ENCODE peak calls at places on chromosome 17, in five cellular contexts. C, Q, K, G and I are unnamed samples.

GRCh38 chr17:50634915-50635719 is 436 bp downstream of the ABCC3 start:
- DNase-seq in C (no peak), Q (no peak), K (no peak), G (no peak), I (no peak)

GRCh38 chr17:68035131-68035522 is 408 bp upstream of the KPNA2 start:
- DNase-seq in C (peak), Q (peak), K (no peak), G (no peak), I (peak)

GRCh38 chr17:57782642-57783337 is 37.7 kb upstream of the CCDC182 start:
- DNase-seq in C (no peak), Q (peak), K (no peak), G (no peak), I (no peak)

GRCh38 chr17:58758890-58759289 is 3.2 kb downstream of the PPM1E start:
- DNase-seq in C (no peak), Q (no peak), K (no peak), G (no peak), I (no peak)

GRCh38 chr17:44197980-44198720 is 1.5 kb downstream of the ATXN7L3 start:
- DNase-seq in C (peak), Q (no peak), K (peak), G (no peak), I (no peak)

GRCh38 chr17:27276653-27277156 is 17.2 kb upstream of the WSB1 start:
- DNase-seq in C (no peak), Q (peak), K (no peak), G (no peak), I (peak)

GRCh38 chr17:18181358-18181757 is 2.3 kb upstream of the ALKBH5 start:
- DNase-seq in C (no peak), Q (no peak), K (peak), G (no peak), I (no peak)

GRCh38 chr17:48835971-48836370 is 5.1 kb downstream of the CALCOCO2 start:
- DNase-seq in C (no peak), Q (no peak), K (no peak), G (no peak), I (no peak)

GRCh38 chr17:75240394-75241142 is 20.8 kb downstream of the GGA3 start:
- DNase-seq in C (no peak), Q (peak), K (no peak), G (no peak), I (peak)

GRCh38 chr17:6231886-6232767 is 161.9 kb downstream of the WSCD1 start:
- DNase-seq in C (no peak), Q (peak), K (peak), G (no peak), I (no peak)

GRCh38 chr17:32445075-32445427 is 741 bp downstream of the PSMD11 start:
- DNase-seq in C (no peak), Q (peak), K (peak), G (no peak), I (no peak)

GRCh38 chr17:36544049-36544319 is 735 bp upstream of the GGNBP2 start:
- DNase-seq in C (peak), Q (peak), K (peak), G (no peak), I (no peak)

GRCh38 chr17:78174870-78175642 is 6.7 kb downstream of the SYNGR2 start:
- DNase-seq in C (no peak), Q (peak), K (no peak), G (no peak), I (no peak)

GRCh38 chr17:17324616-17325015 is 21.4 kb downstream of the NT5M start:
- DNase-seq in C (no peak), Q (no peak), K (no peak), G (no peak), I (no peak)

GRCh38 chr17:40910441-40910841 is 25.4 kb upstream of the KRT20 start:
- DNase-seq in C (no peak), Q (no peak), K (peak), G (peak), I (no peak)

GRCh38 chr17:70168979-70169706 is at the start of gene KCNJ2:
- DNase-seq in C (no peak), Q (peak), K (peak), G (peak), I (peak)

GRCh38 chr17:1714488-1714979 is 4.4 kb upstream of the TLCD2 start:
- DNase-seq in C (no peak), Q (peak), K (peak), G (peak), I (peak)

GRCh38 chr17:72514888-72515287 is 394.1 kb downstream of the SOX9 start:
- DNase-seq in C (no peak), Q (no peak), K (no peak), G (no peak), I (no peak)

GRCh38 chr17:67689534-67690177 is 28.1 kb upstream of the NOL11 start:
- DNase-seq in C (no peak), Q (no peak), K (peak), G (peak), I (peak)

GRCh38 chr17:39573447-39574298 is 34.0 kb downstream of the NEUROD2 start:
- DNase-seq in C (peak), Q (peak), K (peak), G (no peak), I (peak)

GRCh38 chr17:8375738-8376259 is 705 bp downstream of the KRABD2 start:
- DNase-seq in C (no peak), Q (no peak), K (peak), G (no peak), I (no peak)

GRCh38 chr17:76701471-76701967 is 9.2 kb downstream of the MXRA7 start:
- DNase-seq in C (no peak), Q (no peak), K (no peak), G (no peak), I (no peak)

GRCh38 chr17:18179804-18180203 is 3.8 kb upstream of the ALKBH5 start:
- DNase-seq in C (no peak), Q (no peak), K (no peak), G (no peak), I (no peak)

GRCh38 chr17:32658470-32659418 is 172.0 kb downstream of the CDK5R1 start:
- DNase-seq in C (no peak), Q (no peak), K (no peak), G (no peak), I (no peak)

GRCh38 chr17:65824901-65825300 is 263.5 kb upstream of the AXIN2 start:
- DNase-seq in C (no peak), Q (no peak), K (no peak), G (no peak), I (no peak)

GRCh38 chr17:38616361-38616760 is 10.6 kb upstream of the SRCIN1 start:
- DNase-seq in C (no peak), Q (no peak), K (no peak), G (no peak), I (no peak)

GRCh38 chr17:74457146-74457819 is 9.2 kb upstream of the CD300A start:
- DNase-seq in C (peak), Q (peak), K (peak), G (no peak), I (peak)

GRCh38 chr17:48294989-48295892 is 134.8 kb downstream of the SKAP1 start:
- DNase-seq in C (no peak), Q (no peak), K (no peak), G (no peak), I (no peak)

GRCh38 chr17:46991618-46992017 is 12.6 kb upstream of the RPRML start:
- DNase-seq in C (no peak), Q (no peak), K (no peak), G (no peak), I (no peak)

GRCh38 chr17:76461765-76462555 is 5.4 kb upstream of the AANAT start:
- DNase-seq in C (no peak), Q (no peak), K (no peak), G (no peak), I (no peak)

GRCh38 chr17:9645858-9646555 is 690 bp downstream of the USP43 start:
- DNase-seq in C (no peak), Q (peak), K (peak), G (no peak), I (peak)
- TF ChIP-seq CTCF in C (no peak), Q (peak), K (no peak), G (no peak), I (no peak)

GRCh38 chr17:62895256-62895649 is 70.8 kb upstream of the TANC2 start:
- DNase-seq in C (no peak), Q (no peak), K (no peak), G (no peak), I (no peak)

GRCh38 chr17:62888148-62888547 is 77.9 kb upstream of the TANC2 start:
- DNase-seq in C (no peak), Q (no peak), K (peak), G (no peak), I (no peak)

GRCh38 chr17:62892870-62893338 is 73.1 kb upstream of the TANC2 start:
- DNase-seq in C (peak), Q (peak), K (peak), G (peak), I (no peak)

GRCh38 chr17:62892069-62892675 is 73.9 kb upstream of the TANC2 start:
- DNase-seq in C (no peak), Q (no peak), K (no peak), G (no peak), I (no peak)

GRCh38 chr17:62891659-62892058 is 74.4 kb upstream of the TANC2 start:
- DNase-seq in C (no peak), Q (no peak), K (no peak), G (no peak), I (no peak)
- TF ChIP-seq CTCF in C (no peak), Q (no peak), K (no peak), G (no peak), I (no peak)

GRCh38 chr17:82327757-82328140 is 5.8 kb downstream of the SECTM1 start:
- DNase-seq in C (no peak), Q (no peak), K (no peak), G (no peak), I (no peak)

GRCh38 chr17:82328994-82329507 is 4.5 kb downstream of the SECTM1 start:
- DNase-seq in C (no peak), Q (no peak), K (no peak), G (no peak), I (no peak)

GRCh38 chr17:82329683-82330321 is 3.8 kb downstream of the SECTM1 start:
- DNase-seq in C (no peak), Q (no peak), K (no peak), G (no peak), I (no peak)

GRCh38 chr17:82327289-82327688 is 6.3 kb downstream of the SECTM1 start:
- DNase-seq in C (no peak), Q (no peak), K (no peak), G (no peak), I (no peak)

DNA sequence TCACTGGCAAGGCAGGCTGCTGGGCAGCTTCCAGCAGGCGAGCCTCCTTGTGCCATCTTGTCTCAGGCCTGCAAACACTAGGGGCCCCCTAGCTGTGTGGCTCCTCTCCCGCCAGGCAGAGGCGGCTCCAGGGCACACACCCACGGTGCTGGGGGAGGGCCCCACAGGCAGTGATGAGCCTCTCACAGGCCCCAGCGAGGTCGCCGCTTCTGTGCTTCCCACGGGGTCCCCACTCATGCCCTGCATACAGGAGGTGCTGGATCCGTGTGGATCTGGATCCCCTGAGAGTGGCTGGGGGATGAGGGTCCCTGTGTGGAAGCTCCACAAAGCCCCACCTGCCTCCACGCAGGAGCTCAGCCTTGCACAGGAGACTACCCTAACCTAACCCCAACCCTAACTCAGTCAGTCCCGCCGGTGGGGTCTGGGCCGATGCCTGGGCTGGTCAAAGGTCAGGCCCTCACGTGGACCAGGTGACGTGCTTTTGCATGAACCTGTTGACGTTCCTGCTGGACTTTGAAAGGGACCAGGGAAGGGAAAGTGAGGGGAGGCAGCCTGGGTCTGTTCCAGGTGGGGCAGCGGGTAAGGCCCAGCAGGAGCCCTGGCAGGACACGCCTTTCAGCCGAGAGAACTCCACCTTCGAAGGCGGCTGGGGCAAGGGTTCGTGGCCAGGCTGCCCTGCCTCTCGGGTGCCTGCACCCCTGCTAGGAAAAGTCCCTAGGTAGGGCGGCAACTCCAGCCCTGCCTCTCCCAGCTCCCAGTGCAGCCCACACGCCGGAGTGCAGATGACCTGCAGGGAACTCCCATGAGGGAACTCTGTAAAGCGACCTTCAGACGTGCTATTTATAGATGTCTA is 5.2 kb downstream of the SECTM1 start:
- DNase-seq in C (no peak), Q (no peak), K (no peak), G (no peak), I (no peak)
- TF ChIP-seq CTCF in C (no peak), Q (no peak), K (no peak), G (no peak), I (no peak)

DNA sequence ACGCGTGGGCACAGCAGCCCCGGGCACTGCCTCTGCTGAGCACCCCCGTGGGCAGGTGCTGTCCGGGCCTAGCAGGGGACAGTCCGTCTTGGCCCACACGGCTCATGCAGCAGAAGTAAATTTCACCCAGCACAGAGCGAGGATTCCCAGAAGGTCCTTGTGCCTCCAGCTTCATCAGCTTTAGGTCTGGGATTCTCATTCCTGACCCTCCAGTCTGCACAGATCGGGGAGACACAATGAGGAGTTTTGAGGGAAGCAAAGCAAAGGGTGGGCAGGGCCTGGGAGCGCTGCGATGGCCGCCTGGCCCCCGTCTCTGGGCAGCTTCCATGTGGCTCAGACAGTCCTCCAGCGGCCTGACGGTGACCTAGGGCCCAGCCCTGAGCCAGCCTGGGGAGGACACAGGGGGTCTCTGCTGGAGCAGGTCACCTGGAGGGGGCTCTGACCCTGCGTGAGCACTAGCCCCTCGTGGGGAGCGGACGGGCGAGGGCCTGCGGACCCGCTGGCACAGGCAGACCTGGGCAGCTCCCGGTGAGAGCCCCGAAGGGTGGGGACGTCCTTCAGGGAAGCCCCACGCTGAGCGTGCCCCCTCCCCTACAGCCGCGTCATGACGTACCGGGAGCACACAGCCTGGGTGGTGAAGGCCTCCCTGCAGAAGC is 30.7 kb upstream of the CHMP6 start:
- DNase-seq in C (no peak), Q (no peak), K (no peak), G (no peak), I (no peak)
- TF ChIP-seq CTCF in C (no peak), Q (no peak), K (no peak), G (no peak), I (no peak)

DNA sequence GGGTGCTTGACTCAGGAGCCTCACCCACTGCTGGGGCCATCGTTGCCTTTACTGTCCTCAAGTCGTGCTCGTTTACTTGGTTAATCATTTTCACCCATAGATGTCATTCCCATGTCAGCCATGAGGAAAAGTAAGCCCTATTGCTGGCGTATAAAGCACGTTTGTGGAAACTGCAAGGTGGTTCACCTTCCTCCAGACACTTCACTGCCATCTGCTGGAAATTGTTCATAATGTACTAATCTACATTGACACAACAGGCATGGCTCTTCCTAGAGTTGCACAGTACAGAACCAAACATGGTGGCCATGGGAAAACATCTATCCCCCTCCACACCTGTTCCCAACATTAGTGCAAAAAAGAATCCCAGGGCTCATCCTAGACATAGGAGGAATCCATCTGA is 116.6 kb downstream of the ZNF18 start:
- DNase-seq in C (no peak), Q (no peak), K (peak), G (no peak), I (no peak)
- TF ChIP-seq CTCF in C (no peak), Q (peak), K (no peak), G (no peak), I (peak)

GRCh38 chr17:81577278-81578000 is 25.3 kb upstream of the FAAP100 start:
- DNase-seq in C (no peak), Q (peak), K (no peak), G (no peak), I (no peak)

GRCh38 chr17:81575836-81576235 is 23.7 kb upstream of the FAAP100 start:
- DNase-seq in C (no peak), Q (no peak), K (no peak), G (no peak), I (no peak)

GRCh38 chr17:81578038-81578441 is 25.9 kb upstream of the FAAP100 start:
- DNase-seq in C (no peak), Q (peak), K (peak), G (no peak), I (no peak)

GRCh38 chr17:81578561-81579225 is 26.5 kb upstream of the FAAP100 start:
- DNase-seq in C (no peak), Q (no peak), K (peak), G (no peak), I (no peak)

DNA sequence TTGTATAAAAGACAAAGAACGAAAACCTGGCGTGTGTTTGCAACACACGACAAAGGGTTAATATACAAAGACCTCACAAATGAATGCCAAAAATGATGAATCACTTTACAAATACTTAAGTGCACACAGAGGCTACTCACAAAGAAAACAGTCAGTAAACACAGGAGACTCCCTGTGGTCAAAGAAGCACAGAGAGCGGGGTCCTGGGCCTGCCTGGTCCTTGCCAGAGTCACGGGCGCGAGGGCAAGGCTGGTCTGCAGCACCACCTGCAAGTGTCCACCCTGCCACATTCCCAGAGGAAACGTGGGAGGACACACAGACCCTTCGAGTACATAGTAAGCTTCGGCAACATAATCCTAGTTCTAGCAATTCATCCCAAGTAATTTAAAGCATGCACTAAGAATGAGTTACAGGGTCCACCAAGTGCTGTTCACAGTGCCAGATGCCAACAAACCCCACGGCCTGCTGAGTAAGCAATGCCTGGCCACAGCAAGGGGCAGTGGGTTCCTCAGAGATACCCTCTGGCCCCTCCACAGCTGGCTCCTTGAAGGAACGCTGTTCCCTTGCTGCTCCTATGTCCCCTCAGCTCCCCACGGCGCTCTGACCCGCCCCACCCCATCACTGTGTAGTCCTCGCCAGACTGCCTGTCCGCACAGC is 24.6 kb upstream of the FAAP100 start:
- DNase-seq in C (no peak), Q (peak), K (peak), G (no peak), I (no peak)
- TF ChIP-seq CTCF in C (no peak), Q (no peak), K (no peak), G (no peak), I (no peak)

DNA sequence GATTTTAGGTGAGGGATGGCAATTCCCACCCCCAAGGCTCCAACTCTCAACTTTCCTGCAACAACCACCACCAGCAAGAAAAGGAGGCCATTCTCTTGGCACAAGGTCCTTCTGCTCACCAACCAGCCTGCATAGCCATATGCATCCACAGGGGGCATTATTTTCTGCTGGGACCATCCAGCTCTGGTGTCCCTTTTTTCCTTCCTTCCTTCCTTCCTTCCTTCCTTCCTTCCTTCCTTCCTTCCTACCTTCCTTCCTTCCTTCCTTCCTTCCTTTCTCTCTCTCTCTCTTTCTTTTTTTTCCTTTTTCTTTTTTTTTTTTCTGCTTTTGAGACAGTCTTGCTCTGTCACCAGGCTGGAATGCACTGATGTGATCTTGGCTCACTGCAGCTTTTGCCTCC is 21.1 kb upstream of the COX10 start:
- DNase-seq in C (no peak), Q (no peak), K (no peak), G (no peak), I (no peak)
- TF ChIP-seq CTCF in C (no peak), Q (peak), K (peak), G (no peak), I (peak)